ENCODE peak calls at places on chromosome X, in four cellular contexts. O is IMR-90, J is K562, W is GM12878. E is an unnamed sample.

GRCh38 chrX:2538016-2538415 is 37.2 kb upstream of the DHRSX start:
- DNase-seq in O (no peak), J (no peak), W (no peak), E (no peak)

GRCh38 chrX:20521245-20521644 is 254.5 kb upstream of the RPS6KA3 start:
- DNase-seq in O (peak), J (no peak), W (no peak), E (no peak)

GRCh38 chrX:107678957-107679740 is 50.8 kb downstream of the PRPS1 start:
- DNase-seq in O (peak), J (peak), W (no peak), E (no peak)

GRCh38 chrX:153411988-153412574 is 809 bp downstream of the ZFP92 start:
- DNase-seq in O (no peak), J (no peak), W (no peak), E (peak)

GRCh38 chrX:102728646-102729045 is 8.1 kb downstream of the GPRASP3 start:
- DNase-seq in O (no peak), J (no peak), W (no peak), E (no peak)

GRCh38 chrX:132940727-132941162 is 17.7 kb downstream of the HS6ST2 start:
- DNase-seq in O (no peak), J (peak), W (no peak), E (peak)

GRCh38 chrX:40104649-40105015 is 6.9 kb upstream of the BCOR start:
- DNase-seq in O (peak), J (no peak), W (no peak), E (peak)

GRCh38 chrX:65587616-65588526 is 53.3 kb upstream of the LAS1L start:
- DNase-seq in O (peak), J (peak), W (no peak), E (no peak)

GRCh38 chrX:39693298-39693697 is 404.5 kb downstream of the BCOR start:
- DNase-seq in O (no peak), J (peak), W (no peak), E (peak)

GRCh38 chrX:123267220-123267619 is 83.1 kb downstream of the GRIA3 start:
- DNase-seq in O (no peak), J (no peak), W (no peak), E (no peak)

GRCh38 chrX:136318895-136319597 is 18.3 kb downstream of the ADGRG4 start:
- DNase-seq in O (no peak), J (no peak), W (no peak), E (peak)

GRCh38 chrX:120365320-120365719 is 3.4 kb downstream of the ATP1B4 start:
- DNase-seq in O (no peak), J (peak), W (no peak), E (peak)

GRCh38 chrX:68440940-68441339 is 7.6 kb upstream of the OPHN1 start:
- DNase-seq in O (peak), J (peak), W (no peak), E (peak)

GRCh38 chrX:17592117-17592516 is 145.2 kb upstream of the SCML1 start:
- DNase-seq in O (peak), J (no peak), W (no peak), E (no peak)

GRCh38 chrX:39823424-39823823 is 274.3 kb downstream of the BCOR start:
- DNase-seq in O (no peak), J (no peak), W (no peak), E (no peak)

GRCh38 chrX:21412029-21412428 is 37.8 kb downstream of the CNKSR2 start:
- DNase-seq in O (no peak), J (no peak), W (no peak), E (no peak)

GRCh38 chrX:98065151-98065550 is 1181.4 kb downstream of the RPA4 start:
- DNase-seq in O (no peak), J (no peak), W (no peak), E (no peak)

GRCh38 chrX:103607385-103608304 is at the start of gene TCEAL3:
- DNase-seq in O (peak), J (no peak), W (no peak), E (peak)

GRCh38 chrX:68708503-68709290 is 61.2 kb downstream of the STARD8 start:
- DNase-seq in O (no peak), J (no peak), W (no peak), E (no peak)

GRCh38 chrX:102883491-102883890 is 53.6 kb upstream of the RAB40AL start:
- DNase-seq in O (no peak), J (no peak), W (no peak), E (no peak)

GRCh38 chrX:107135076-107135964 is 16.7 kb upstream of the RBM41 start:
- DNase-seq in O (peak), J (peak), W (no peak), E (no peak)

GRCh38 chrX:119942831-119943184 is 743 bp downstream of the NKAP start:
- DNase-seq in O (peak), J (peak), W (no peak), E (no peak)

GRCh38 chrX:115952417-115953092 is 218.0 kb upstream of the AGTR2 start:
- DNase-seq in O (no peak), J (no peak), W (no peak), E (peak)

GRCh38 chrX:115960440-115961084 is 210.0 kb upstream of the AGTR2 start:
- DNase-seq in O (no peak), J (no peak), W (no peak), E (no peak)

GRCh38 chrX:115958687-115959359 is 211.7 kb upstream of the AGTR2 start:
- DNase-seq in O (no peak), J (no peak), W (no peak), E (peak)

DNA sequence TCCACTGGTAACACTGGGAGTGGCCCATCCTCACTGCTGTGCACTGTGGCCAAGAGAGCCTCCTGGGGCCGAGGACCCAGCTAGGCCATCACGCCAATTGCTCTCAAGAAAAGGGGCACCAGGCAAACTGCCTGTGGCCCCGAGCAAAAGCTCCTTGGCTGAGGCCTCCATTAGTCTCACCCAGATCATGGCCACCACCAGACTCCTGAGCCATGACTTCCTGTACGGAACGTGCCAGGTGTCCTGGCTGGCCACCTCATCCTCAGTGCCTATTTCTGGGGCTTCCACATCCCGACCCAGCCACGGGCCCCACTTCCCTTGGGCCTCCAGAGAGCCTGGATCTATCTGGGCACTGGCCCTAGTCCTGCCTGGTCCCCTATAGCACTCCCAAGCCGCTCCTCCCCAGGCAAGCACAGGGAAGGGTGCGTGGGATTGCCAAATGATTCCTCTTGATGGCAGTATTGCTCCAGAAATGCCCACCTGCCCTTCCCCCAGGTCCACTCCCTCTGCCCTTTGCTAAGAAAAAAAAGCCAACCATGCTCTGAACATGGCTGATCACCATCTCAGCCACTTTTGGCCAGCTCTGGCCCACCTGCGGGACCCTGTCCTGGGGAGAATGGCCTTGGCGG is 212.6 kb upstream of the AGTR2 start:
- DNase-seq in O (no peak), J (no peak), W (no peak), E (peak)
- TF ChIP-seq MXI1 in O (no peak), J (no peak), W (no peak), E (no peak)

GRCh38 chrX:9829308-9830267 is 43.4 kb downstream of the SHROOM2 start:
- DNase-seq in O (peak), J (no peak), W (peak), E (no peak)

GRCh38 chrX:9835585-9836210 is 49.5 kb downstream of the SHROOM2 start:
- DNase-seq in O (no peak), J (no peak), W (no peak), E (no peak)

GRCh38 chrX:9832811-9833210 is 46.6 kb downstream of the SHROOM2 start:
- DNase-seq in O (no peak), J (no peak), W (no peak), E (no peak)
- TF ChIP-seq MXI1 in O (no peak), J (no peak), W (no peak), E (no peak)

GRCh38 chrX:56738670-56739069 is 9.6 kb downstream of the NBDY start:
- DNase-seq in O (no peak), J (no peak), W (no peak), E (no peak)
- TF ChIP-seq MXI1 in O (no peak), J (no peak), W (no peak), E (no peak)

DNA sequence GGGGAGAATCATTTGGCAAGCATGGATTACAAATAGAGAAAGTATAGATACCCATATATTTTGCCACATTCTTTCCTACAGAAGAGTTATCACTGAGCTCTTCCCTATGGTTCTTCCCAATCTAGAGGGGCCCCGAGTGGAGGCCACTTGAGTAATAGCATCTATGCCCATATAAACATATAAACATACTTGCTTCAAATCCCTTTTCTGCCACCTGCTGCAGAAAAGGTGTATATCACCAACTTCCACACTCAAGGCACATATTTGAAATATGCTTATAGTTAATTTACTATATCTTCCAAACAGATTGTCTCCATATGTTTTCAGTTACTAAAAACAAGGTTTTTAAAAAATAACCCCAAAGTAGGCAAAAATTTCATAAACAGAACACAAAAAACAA is 642.8 kb upstream of the DIPK2B start:
- DNase-seq in O (no peak), J (no peak), W (no peak), E (no peak)
- TF ChIP-seq MXI1 in O (no peak), J (no peak), W (no peak), E (no peak)

DNA sequence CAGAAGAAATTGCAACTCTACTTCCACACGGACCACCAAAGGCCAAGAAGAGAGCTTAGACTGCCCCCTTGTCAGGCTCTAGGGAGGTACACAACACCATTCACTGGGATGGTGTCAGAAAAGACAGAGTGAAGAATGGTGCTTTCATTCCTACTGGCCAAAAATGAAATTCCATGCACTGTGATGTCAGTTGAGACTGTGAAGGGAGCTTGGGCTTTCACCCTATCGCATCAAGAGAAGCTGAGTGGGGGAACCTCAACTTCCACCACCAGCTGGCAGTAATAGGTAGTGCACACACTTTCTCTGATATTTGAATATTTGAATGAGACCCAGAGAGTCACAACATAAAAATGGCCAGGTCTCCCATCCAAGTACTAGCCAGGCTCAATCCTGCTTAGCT is 65.9 kb downstream of the ZNF711 start:
- DNase-seq in O (no peak), J (no peak), W (no peak), E (no peak)
- TF ChIP-seq MXI1 in O (no peak), J (no peak), W (no peak), E (no peak)

GRCh38 chrX:51891821-51892551 is 1.4 kb upstream of the MAGED1 start:
- DNase-seq in O (peak), J (no peak), W (no peak), E (peak)
- TF ChIP-seq MXI1 in O (no peak), J (no peak), W (no peak), E (peak)

DNA sequence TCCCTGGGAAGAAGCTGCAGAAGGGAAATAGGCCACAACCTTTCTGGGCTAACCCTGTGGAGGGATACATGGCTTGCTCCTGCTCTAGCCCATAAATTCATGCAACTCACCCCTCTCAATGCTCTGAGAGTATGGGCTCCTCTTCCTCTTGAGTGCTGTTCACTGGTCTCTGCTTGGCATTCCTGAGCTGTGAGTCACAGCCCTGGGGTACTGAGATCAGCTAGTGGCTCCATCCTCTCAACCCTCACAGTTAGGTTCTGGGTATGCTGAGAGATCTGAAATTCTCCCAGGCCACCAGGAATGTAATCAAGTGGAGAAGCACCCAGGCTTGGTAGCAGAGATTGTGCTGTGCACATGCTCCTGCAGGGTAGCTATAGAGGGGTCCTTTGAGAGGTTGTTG is 60.6 kb upstream of the SPANXN2 start:
- DNase-seq in O (no peak), J (no peak), W (no peak), E (no peak)
- TF ChIP-seq MXI1 in O (no peak), J (no peak), W (no peak), E (no peak)

DNA sequence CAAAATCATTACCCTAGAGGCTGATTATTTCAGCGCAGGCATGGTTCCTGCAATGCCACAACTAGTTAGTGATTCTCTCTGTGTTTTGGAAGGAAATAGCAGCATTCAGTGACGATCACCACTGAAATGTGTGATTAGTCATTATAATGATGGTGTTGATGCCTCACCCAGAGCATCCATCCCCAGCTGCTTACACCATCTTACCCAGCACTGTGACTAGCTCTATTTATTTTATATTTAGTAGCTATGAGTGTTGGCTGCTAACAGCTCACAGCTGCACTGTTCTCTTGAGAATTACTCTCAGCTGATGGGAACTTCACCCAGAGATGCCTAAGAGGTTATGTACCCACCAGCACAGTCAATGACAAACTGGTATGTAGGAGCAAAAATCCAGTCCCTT is 60.5 kb upstream of the TSPAN7 start:
- DNase-seq in O (no peak), J (no peak), W (no peak), E (no peak)
- TF ChIP-seq MXI1 in O (no peak), J (no peak), W (no peak), E (no peak)

GRCh38 chrX:25028726-25029125 is 13.0 kb upstream of the ARX start:
- DNase-seq in O (peak), J (no peak), W (no peak), E (no peak)
- TF ChIP-seq MXI1 in O (no peak), J (no peak), W (no peak), E (no peak)